ENCODE peak calls at places on chromosomes 6 and 20, in eight cellular contexts. C is cardiac muscle cell; L is brain microvascular endothelial cell; T is stimulated activated CD4-positive, alpha-beta T cell treated with anti-CD3 and anti-CD28 coated beads, Interleukin-12 subunit alpha, Interleukin-12 subunit beta, amount 100 ng/mL, for 4 hours; R is lower leg skin; J is M059J; A is stomach; W is body of pancreas. I is an unnamed sample.

GRCh38 chr20:24837721-24838456 is 111.2 kb upstream of the CST7 start:
- DNase-seq in C (peak), L (peak), T (no peak), R (no peak), J (peak), A (no peak), W (no peak), I (no peak)

GRCh38 chr6:134379086-134379485 is 61.2 kb upstream of the SGK1 start:
- DNase-seq in C (no peak), L (no peak), T (peak), R (peak), J (no peak), A (peak), W (peak), I (no peak)

GRCh38 chr20:34083137-34083536 is 28.9 kb downstream of the EIF2S2 start:
- DNase-seq in C (peak), L (peak), T (no peak), R (peak), J (peak), A (peak), W (peak), I (no peak)

GRCh38 chr20:17657898-17658647 is 24.0 kb downstream of the RRBP1 start:
- DNase-seq in C (no peak), L (no peak), T (no peak), R (no peak), J (no peak), A (no peak), W (peak), I (no peak)

GRCh38 chr6:125989631-125990030 is 3.3 kb downstream of the TRMT11 start:
- DNase-seq in C (no peak), L (no peak), T (no peak), R (no peak), J (peak), A (no peak), W (no peak), I (no peak)

GRCh38 chr6:14763139-14763538 is 482.7 kb upstream of the JARID2 start:
- DNase-seq in C (peak), L (peak), T (no peak), R (no peak), J (peak), A (no peak), W (no peak), I (no peak)

GRCh38 chr6:79544939-79545450 is 7.8 kb upstream of the LCA5 start:
- DNase-seq in C (peak), L (peak), T (no peak), R (peak), J (peak), A (peak), W (peak), I (peak)

GRCh38 chr20:45822863-45823262 is 4.2 kb downstream of the TNNC2 start:
- DNase-seq in C (no peak), L (no peak), T (no peak), R (no peak), J (peak), A (peak), W (peak), I (no peak)

GRCh38 chr6:36323062-36323461 is 13.6 kb downstream of the BNIP5 start:
- DNase-seq in C (peak), L (no peak), T (no peak), R (no peak), J (peak), A (no peak), W (no peak), I (no peak)

GRCh38 chr6:32108094-32108627 is 977 bp downstream of the TNXB start:
- DNase-seq in C (peak), L (no peak), T (no peak), R (peak), J (peak), A (peak), W (peak), I (no peak)